ENCODE peak calls at places on chromosome 6, in seven cellular contexts. One of them, this sample, is unnamed. For H3K27me3, the result is how much of the 10 kb centered on the place peaks cover.

GRCh38 chr6:83952830-83953229 is 80.7 kb upstream of the MRAP2 start:
- DNase-seq in naive thymus-derived CD4-positive, alpha-beta T cell: no peak
- DNase-seq in left lung: no peak
- DNase-seq in left ventricle myocardium inferior: no peak
- DNase-seq in BJ: no peak
- DNase-seq in AG04450: no peak
- DNase-seq in cardiac muscle cell: no peak
- DNase-seq in this sample: no peak

GRCh38 chr6:32529697-32530429 is at the start of gene HLA-DRB5:
- DNase-seq in naive thymus-derived CD4-positive, alpha-beta T cell: no peak
- DNase-seq in left lung: no peak
- DNase-seq in left ventricle myocardium inferior: peak
- DNase-seq in BJ: no peak
- DNase-seq in AG04450: no peak
- DNase-seq in cardiac muscle cell: no peak
- DNase-seq in this sample: peak

GRCh38 chr6:21451546-21452013 is 142.0 kb upstream of the SOX4 start:
- DNase-seq in naive thymus-derived CD4-positive, alpha-beta T cell: no peak
- DNase-seq in left lung: no peak
- DNase-seq in left ventricle myocardium inferior: no peak
- DNase-seq in BJ: no peak
- DNase-seq in AG04450: no peak
- DNase-seq in cardiac muscle cell: no peak
- DNase-seq in this sample: no peak

GRCh38 chr6:126650931-126651330 is 311.0 kb downstream of the CENPW start:
- DNase-seq in naive thymus-derived CD4-positive, alpha-beta T cell: no peak
- DNase-seq in left lung: no peak
- DNase-seq in left ventricle myocardium inferior: no peak
- DNase-seq in BJ: no peak
- DNase-seq in AG04450: no peak
- DNase-seq in cardiac muscle cell: no peak
- DNase-seq in this sample: no peak

GRCh38 chr6:13716225-13716954 is 4.8 kb upstream of the RANBP9 start:
- DNase-seq in naive thymus-derived CD4-positive, alpha-beta T cell: no peak
- DNase-seq in left lung: no peak
- DNase-seq in left ventricle myocardium inferior: no peak
- DNase-seq in BJ: no peak
- DNase-seq in AG04450: no peak
- DNase-seq in cardiac muscle cell: no peak
- DNase-seq in this sample: no peak

GRCh38 chr6:123925360-123925759 is 121.7 kb downstream of the NKAIN2 start:
- DNase-seq in naive thymus-derived CD4-positive, alpha-beta T cell: no peak
- DNase-seq in left lung: no peak
- DNase-seq in left ventricle myocardium inferior: no peak
- DNase-seq in BJ: no peak
- DNase-seq in AG04450: no peak
- DNase-seq in cardiac muscle cell: no peak
- DNase-seq in this sample: no peak

GRCh38 chr6:25010166-25010565 is 74.4 kb upstream of the RIPOR2 start:
- DNase-seq in naive thymus-derived CD4-positive, alpha-beta T cell: no peak
- DNase-seq in left lung: no peak
- DNase-seq in left ventricle myocardium inferior: no peak
- DNase-seq in BJ: no peak
- DNase-seq in AG04450: no peak
- DNase-seq in cardiac muscle cell: no peak
- DNase-seq in this sample: no peak

GRCh38 chr6:116512155-116512559 is 718 bp downstream of the CALHM5 start:
- DNase-seq in naive thymus-derived CD4-positive, alpha-beta T cell: no peak
- DNase-seq in left lung: no peak
- DNase-seq in left ventricle myocardium inferior: no peak
- DNase-seq in BJ: no peak
- DNase-seq in AG04450: no peak
- DNase-seq in cardiac muscle cell: no peak
- DNase-seq in this sample: no peak

GRCh38 chr6:24719125-24719931 is at the start of gene C6orf62:
- DNase-seq in naive thymus-derived CD4-positive, alpha-beta T cell: peak
- DNase-seq in left lung: peak
- DNase-seq in left ventricle myocardium inferior: no peak
- DNase-seq in BJ: no peak
- DNase-seq in AG04450: no peak
- DNase-seq in cardiac muscle cell: peak
- DNase-seq in this sample: peak

GRCh38 chr6:43495409-43495941 is 14.7 kb downstream of the LRRC73 start:
- DNase-seq in naive thymus-derived CD4-positive, alpha-beta T cell: no peak
- DNase-seq in left lung: no peak
- DNase-seq in left ventricle myocardium inferior: no peak
- DNase-seq in BJ: no peak
- DNase-seq in AG04450: no peak
- DNase-seq in cardiac muscle cell: no peak
- DNase-seq in this sample: no peak

GRCh38 chr6:34189806-34190503 is 44.1 kb upstream of the GRM4 start:
- DNase-seq in naive thymus-derived CD4-positive, alpha-beta T cell: peak
- DNase-seq in left lung: no peak
- DNase-seq in left ventricle myocardium inferior: peak
- DNase-seq in BJ: no peak
- DNase-seq in AG04450: no peak
- DNase-seq in cardiac muscle cell: no peak
- DNase-seq in this sample: no peak

GRCh38 chr6:41028618-41029486 is 10.2 kb downstream of the UNC5CL start:
- DNase-seq in naive thymus-derived CD4-positive, alpha-beta T cell: no peak
- DNase-seq in left lung: no peak
- DNase-seq in left ventricle myocardium inferior: no peak
- DNase-seq in BJ: no peak
- DNase-seq in AG04450: no peak
- DNase-seq in cardiac muscle cell: peak
- DNase-seq in this sample: no peak

GRCh38 chr6:109440325-109441068 is at the start of the genes PPIL6 and SMPD2:
- DNase-seq in naive thymus-derived CD4-positive, alpha-beta T cell: peak
- DNase-seq in left lung: peak
- DNase-seq in left ventricle myocardium inferior: peak
- DNase-seq in BJ: peak
- DNase-seq in AG04450: peak
- DNase-seq in cardiac muscle cell: peak
- DNase-seq in this sample: peak

GRCh38 chr6:50849016-50849748 is 30.5 kb downstream of the TFAP2B start:
- DNase-seq in naive thymus-derived CD4-positive, alpha-beta T cell: no peak
- DNase-seq in left lung: peak
- DNase-seq in left ventricle myocardium inferior: no peak
- DNase-seq in BJ: no peak
- DNase-seq in AG04450: no peak
- DNase-seq in cardiac muscle cell: no peak
- DNase-seq in this sample: no peak
- H3K27me3 ChIP-seq in naive thymus-derived CD4-positive, alpha-beta T cell: under half
- H3K27me3 ChIP-seq in left lung: half or more
- H3K27me3 ChIP-seq in left ventricle myocardium inferior: half or more
- H3K27me3 ChIP-seq in BJ: under half
- H3K27me3 ChIP-seq in AG04450: under half
- H3K27me3 ChIP-seq in cardiac muscle cell: half or more
- H3K27me3 ChIP-seq in this sample: under half

GRCh38 chr6:166297606-166298005 is 10.6 kb downstream of the PRR18 start:
- DNase-seq in naive thymus-derived CD4-positive, alpha-beta T cell: no peak
- DNase-seq in left lung: no peak
- DNase-seq in left ventricle myocardium inferior: no peak
- DNase-seq in BJ: no peak
- DNase-seq in AG04450: no peak
- DNase-seq in cardiac muscle cell: no peak
- DNase-seq in this sample: no peak

GRCh38 chr6:166304106-166304505 is 4.1 kb downstream of the PRR18 start:
- DNase-seq in naive thymus-derived CD4-positive, alpha-beta T cell: no peak
- DNase-seq in left lung: no peak
- DNase-seq in left ventricle myocardium inferior: no peak
- DNase-seq in BJ: no peak
- DNase-seq in AG04450: no peak
- DNase-seq in cardiac muscle cell: no peak
- DNase-seq in this sample: no peak

GRCh38 chr6:166301611-166302529 is 6.3 kb downstream of the PRR18 start:
- DNase-seq in naive thymus-derived CD4-positive, alpha-beta T cell: no peak
- DNase-seq in left lung: no peak
- DNase-seq in left ventricle myocardium inferior: no peak
- DNase-seq in BJ: no peak
- DNase-seq in AG04450: no peak
- DNase-seq in cardiac muscle cell: no peak
- DNase-seq in this sample: no peak

GRCh38 chr6:166296035-166296883 is 11.9 kb downstream of the PRR18 start:
- DNase-seq in naive thymus-derived CD4-positive, alpha-beta T cell: no peak
- DNase-seq in left lung: no peak
- DNase-seq in left ventricle myocardium inferior: no peak
- DNase-seq in BJ: no peak
- DNase-seq in AG04450: no peak
- DNase-seq in cardiac muscle cell: no peak
- DNase-seq in this sample: no peak

GRCh38 chr6:166300357-166300987 is 7.7 kb downstream of the PRR18 start:
- DNase-seq in naive thymus-derived CD4-positive, alpha-beta T cell: no peak
- DNase-seq in left lung: no peak
- DNase-seq in left ventricle myocardium inferior: no peak
- DNase-seq in BJ: no peak
- DNase-seq in AG04450: no peak
- DNase-seq in cardiac muscle cell: no peak
- DNase-seq in this sample: no peak
- H3K27me3 ChIP-seq in naive thymus-derived CD4-positive, alpha-beta T cell: under half
- H3K27me3 ChIP-seq in left lung: half or more
- H3K27me3 ChIP-seq in left ventricle myocardium inferior: half or more
- H3K27me3 ChIP-seq in BJ: under half
- H3K27me3 ChIP-seq in AG04450: under half
- H3K27me3 ChIP-seq in cardiac muscle cell: under half
- H3K27me3 ChIP-seq in this sample: under half

DNA sequence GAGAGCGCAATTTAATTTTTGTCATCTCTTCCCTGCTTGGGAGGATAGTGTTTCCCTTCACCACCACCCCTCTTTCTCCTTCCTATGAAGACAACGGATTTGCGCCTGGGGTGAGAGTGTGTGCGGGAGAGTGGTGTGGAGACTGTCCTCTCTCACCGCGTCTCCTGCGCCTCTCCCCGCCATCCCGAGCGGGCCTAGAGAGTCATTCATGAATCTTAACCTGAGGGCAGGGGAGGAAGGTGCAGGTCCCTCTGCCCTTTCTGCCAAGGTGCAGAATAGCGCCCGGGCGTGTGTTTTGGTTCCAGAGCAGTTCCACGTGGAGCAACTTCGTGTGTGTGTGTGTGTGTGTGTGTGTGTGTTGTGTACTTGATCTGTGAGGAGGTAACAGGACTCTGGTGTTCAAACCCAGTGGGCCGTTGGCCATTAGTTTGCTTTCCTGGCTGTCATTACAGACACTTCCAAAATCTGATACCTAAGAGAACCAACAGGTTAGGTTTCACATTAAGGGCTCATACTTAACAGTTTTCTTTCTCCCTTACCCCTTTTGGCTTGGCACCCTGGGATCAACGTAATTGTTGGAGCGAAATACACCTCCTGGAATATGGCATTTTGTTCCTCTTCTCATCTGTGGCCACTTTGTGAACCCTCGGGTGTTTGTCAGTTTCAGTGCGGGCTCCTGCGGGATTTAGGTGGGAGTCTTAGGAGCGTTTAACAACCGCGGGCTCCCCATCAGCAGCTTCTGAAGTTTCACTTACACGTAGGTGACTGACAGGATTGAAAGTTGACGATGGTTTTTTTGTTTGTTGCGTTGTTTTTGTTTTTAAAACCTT is 1.8 kb downstream of the EYA4 start:
- DNase-seq in naive thymus-derived CD4-positive, alpha-beta T cell: no peak
- DNase-seq in left lung: peak
- DNase-seq in left ventricle myocardium inferior: peak
- DNase-seq in BJ: no peak
- DNase-seq in AG04450: no peak
- DNase-seq in cardiac muscle cell: peak
- DNase-seq in this sample: no peak
- H3K27me3 ChIP-seq in naive thymus-derived CD4-positive, alpha-beta T cell: under half
- H3K27me3 ChIP-seq in left lung: half or more
- H3K27me3 ChIP-seq in left ventricle myocardium inferior: half or more
- H3K27me3 ChIP-seq in BJ: under half
- H3K27me3 ChIP-seq in AG04450: under half
- H3K27me3 ChIP-seq in cardiac muscle cell: half or more
- H3K27me3 ChIP-seq in this sample: under half

GRCh38 chr6:7261030-7261841 is 51.8 kb downstream of the SSR1 start:
- DNase-seq in naive thymus-derived CD4-positive, alpha-beta T cell: no peak
- DNase-seq in left lung: peak
- DNase-seq in left ventricle myocardium inferior: peak
- DNase-seq in BJ: peak
- DNase-seq in AG04450: peak
- DNase-seq in cardiac muscle cell: peak
- DNase-seq in this sample: peak
- H3K27me3 ChIP-seq in naive thymus-derived CD4-positive, alpha-beta T cell: under half
- H3K27me3 ChIP-seq in left lung: under half
- H3K27me3 ChIP-seq in left ventricle myocardium inferior: under half
- H3K27me3 ChIP-seq in BJ: under half
- H3K27me3 ChIP-seq in AG04450: under half
- H3K27me3 ChIP-seq in cardiac muscle cell: under half
- H3K27me3 ChIP-seq in this sample: under half

GRCh38 chr6:85452441-85452881 is 2.6 kb downstream of the NT5E start:
- DNase-seq in naive thymus-derived CD4-positive, alpha-beta T cell: no peak
- DNase-seq in left lung: no peak
- DNase-seq in left ventricle myocardium inferior: no peak
- DNase-seq in BJ: peak
- DNase-seq in AG04450: peak
- DNase-seq in cardiac muscle cell: no peak
- DNase-seq in this sample: no peak

GRCh38 chr6:85451586-85452306 is 1.9 kb downstream of the NT5E start:
- DNase-seq in naive thymus-derived CD4-positive, alpha-beta T cell: no peak
- DNase-seq in left lung: no peak
- DNase-seq in left ventricle myocardium inferior: no peak
- DNase-seq in BJ: no peak
- DNase-seq in AG04450: no peak
- DNase-seq in cardiac muscle cell: no peak
- DNase-seq in this sample: no peak

GRCh38 chr6:85449818-85450577 is at the start of gene NT5E:
- DNase-seq in naive thymus-derived CD4-positive, alpha-beta T cell: no peak
- DNase-seq in left lung: peak
- DNase-seq in left ventricle myocardium inferior: peak
- DNase-seq in BJ: no peak
- DNase-seq in AG04450: no peak
- DNase-seq in cardiac muscle cell: peak
- DNase-seq in this sample: peak

GRCh38 chr6:85449388-85449817 is 480 bp upstream of the NT5E start:
- DNase-seq in naive thymus-derived CD4-positive, alpha-beta T cell: peak
- DNase-seq in left lung: no peak
- DNase-seq in left ventricle myocardium inferior: no peak
- DNase-seq in BJ: no peak
- DNase-seq in AG04450: peak
- DNase-seq in cardiac muscle cell: peak
- DNase-seq in this sample: no peak

GRCh38 chr6:85450578-85450884 is 648 bp downstream of the NT5E start:
- DNase-seq in naive thymus-derived CD4-positive, alpha-beta T cell: no peak
- DNase-seq in left lung: no peak
- DNase-seq in left ventricle myocardium inferior: no peak
- DNase-seq in BJ: no peak
- DNase-seq in AG04450: no peak
- DNase-seq in cardiac muscle cell: no peak
- DNase-seq in this sample: no peak
- H3K27me3 ChIP-seq in naive thymus-derived CD4-positive, alpha-beta T cell: under half
- H3K27me3 ChIP-seq in left lung: half or more
- H3K27me3 ChIP-seq in left ventricle myocardium inferior: half or more
- H3K27me3 ChIP-seq in BJ: under half
- H3K27me3 ChIP-seq in AG04450: under half
- H3K27me3 ChIP-seq in cardiac muscle cell: half or more
- H3K27me3 ChIP-seq in this sample: under half